ENCODE peak calls at places on chromosomes 4 and X, in seven cellular contexts. J is H1, Q is GM12892, M is SK-N-SH, W is GM12878, H is HepG2, Y is K562. X is an unnamed sample.

GRCh38 chr4:82721819-82722423 is 76.7 kb downstream of the SCD5 start:
- DNase-seq in Y (peak; percentile 47), J (no peak), H (peak; percentile 30), W (no peak), Q (no peak), M (peak; percentile 64), X (peak; percentile 26)

GRCh38 chr4:186953601-186954260 is 230.1 kb upstream of the FAT1 start:
- DNase-seq in M (no peak), Y (no peak), H (no peak), Q (no peak), W (no peak), J (no peak), X (no peak)

GRCh38 chr4:101284546-101284945 is 62.8 kb downstream of the PPP3CA start:
- DNase-seq in W (no peak), J (no peak), Y (no peak), Q (no peak), M (no peak), H (no peak), X (no peak)

GRCh38 chr4:151887151-151887815 is 126.5 kb upstream of the GATB start:
- DNase-seq in J (no peak), M (no peak), W (peak; percentile 87), Q (no peak), Y (no peak), H (no peak), X (no peak)

GRCh38 chr4:28682872-28683271 is 1822.2 kb downstream of the STIM2 start:
- DNase-seq in Q (no peak), J (peak; percentile 33), H (no peak), M (no peak), Y (no peak), W (no peak), X (no peak)

GRCh38 chr4:137896221-137896737 is 345.9 kb downstream of the SLC7A11 start:
- DNase-seq in M (no peak), J (no peak), Y (no peak), Q (no peak), W (no peak), H (no peak), X (no peak)

GRCh38 chr4:19358015-19358414 is 893.7 kb upstream of the SLIT2 start:
- DNase-seq in H (no peak), Y (no peak), Q (no peak), J (no peak), W (no peak), M (no peak), X (no peak)

GRCh38 chrX:10106801-10107200 is 50.0 kb upstream of the CLCN4 start:
- DNase-seq in M (no peak), J (no peak), W (no peak), H (no peak), Y (no peak), Q (no peak), X (no peak)

GRCh38 chrX:153969904-153970397 is 1.7 kb downstream of the HCFC1 start:
- DNase-seq in Y (peak; percentile 63), M (peak; percentile 59), H (no peak), Q (no peak), W (no peak), J (no peak), X (no peak)

GRCh38 chr4:17155486-17155885 is 257.0 kb upstream of the LDB2 start:
- DNase-seq in M (no peak), H (no peak), W (no peak), J (no peak), Q (no peak), Y (no peak), X (no peak)

GRCh38 chr4:152991361-152991760 is 55.2 kb downstream of the FHDC1 start:
- DNase-seq in H (no peak), Y (no peak), J (no peak), M (no peak), Q (no peak), W (no peak), X (no peak)

GRCh38 chr4:185332575-185333464 is 62.9 kb downstream of the LRP2BP start:
- DNase-seq in M (no peak), Q (no peak), H (peak; percentile 92), Y (no peak), J (no peak), W (peak; percentile 79), X (no peak)

GRCh38 chrX:149374751-149375150 is 130.4 kb downstream of the IDS start:
- DNase-seq in M (no peak), Y (no peak), Q (no peak), H (no peak), J (no peak), W (no peak), X (no peak)

GRCh38 chrX:29852767-29853166 is 362.6 kb upstream of the MAGEB2 start:
- DNase-seq in Q (no peak), M (no peak), H (no peak), Y (no peak), W (no peak), J (no peak), X (no peak)

GRCh38 chrX:39969099-39969825 is 128.5 kb downstream of the BCOR start:
- DNase-seq in M (no peak), Q (no peak), H (no peak), W (no peak), Y (no peak), J (no peak), X (no peak)

GRCh38 chrX:1592128-1592862 is 891 bp downstream of the AKAP17A start:
- DNase-seq in M (peak; percentile 50), J (no peak), Y (peak; percentile 47), H (peak; percentile 25), Q (peak; percentile 74), W (no peak), X (peak; percentile 71)

GRCh38 chr4:101356928-101357327 is 9.6 kb upstream of the PPP3CA start:
- DNase-seq in Y (no peak), W (no peak), Q (no peak), H (peak; percentile 67), M (peak; percentile 8), J (no peak), X (no peak)

GRCh38 chr4:72665376-72665978 is 96.5 kb upstream of the ADAMTS3 start:
- DNase-seq in Y (no peak), J (no peak), H (no peak), W (no peak), Q (no peak), M (no peak), X (no peak)

GRCh38 chr4:72670521-72670920 is 101.5 kb upstream of the ADAMTS3 start:
- DNase-seq in J (no peak), Q (no peak), M (no peak), H (no peak), Y (no peak), W (no peak), X (no peak)

DNA sequence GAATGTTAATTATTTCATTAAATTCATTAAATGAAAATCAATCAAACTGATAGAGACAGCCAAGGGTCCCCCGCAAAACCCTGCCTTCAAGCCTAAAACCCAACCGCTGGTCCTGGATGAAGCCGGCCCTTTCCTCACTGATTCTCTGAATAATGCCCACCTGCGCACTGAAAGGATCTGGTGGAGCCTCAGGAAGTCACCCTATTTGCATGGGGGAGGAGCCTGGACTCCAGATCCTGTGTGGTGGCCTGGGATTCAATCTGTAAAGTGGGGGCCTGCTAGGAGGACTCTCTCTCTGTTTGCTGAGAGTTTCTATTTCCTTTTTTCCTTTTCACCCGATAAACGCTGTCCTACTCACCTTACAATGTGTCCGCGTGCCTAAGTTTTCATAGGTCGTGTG is 97.9 kb upstream of the ADAMTS3 start:
- DNase-seq in M (no peak), W (no peak), H (no peak), J (no peak), Q (no peak), Y (peak; percentile 48), X (no peak)
- TF ChIP-seq TAF1 in M (no peak), W (no peak), H (no peak), J (peak; percentile 52), Q (no peak), Y (no peak), X (no peak)

GRCh38 chr4:84804126-84804525 is 162.4 kb downstream of the WDFY3 start:
- DNase-seq in J (no peak), H (no peak), W (no peak), Q (no peak), Y (no peak), M (no peak), X (no peak)

GRCh38 chr4:84803121-84803520 is 163.4 kb downstream of the WDFY3 start:
- DNase-seq in J (no peak), M (no peak), H (no peak), W (no peak), Q (no peak), Y (no peak), X (no peak)

GRCh38 chr4:84800256-84800655 is 166.2 kb downstream of the WDFY3 start:
- DNase-seq in W (no peak), H (no peak), Q (no peak), M (no peak), Y (no peak), J (no peak), X (no peak)

GRCh38 chr4:84799318-84799717 is 167.2 kb downstream of the WDFY3 start:
- DNase-seq in J (no peak), Y (no peak), Q (no peak), W (no peak), M (no peak), H (no peak), X (no peak)

GRCh38 chr4:84803720-84804119 is 162.8 kb downstream of the WDFY3 start:
- DNase-seq in M (no peak), Q (no peak), J (no peak), H (no peak), W (no peak), Y (no peak), X (no peak)
- TF ChIP-seq TAF1 in M (no peak), Q (no peak), J (no peak), H (no peak), W (no peak), Y (no peak), X (no peak)

GRCh38 chrX:116378961-116379360 is 57.4 kb upstream of the SLC6A14 start:
- DNase-seq in Y (no peak), Q (no peak), H (no peak), M (no peak), W (no peak), J (no peak), X (no peak)

GRCh38 chrX:116379854-116380253 is 56.6 kb upstream of the SLC6A14 start:
- DNase-seq in M (no peak), J (no peak), H (no peak), Q (no peak), W (no peak), Y (no peak), X (no peak)

DNA sequence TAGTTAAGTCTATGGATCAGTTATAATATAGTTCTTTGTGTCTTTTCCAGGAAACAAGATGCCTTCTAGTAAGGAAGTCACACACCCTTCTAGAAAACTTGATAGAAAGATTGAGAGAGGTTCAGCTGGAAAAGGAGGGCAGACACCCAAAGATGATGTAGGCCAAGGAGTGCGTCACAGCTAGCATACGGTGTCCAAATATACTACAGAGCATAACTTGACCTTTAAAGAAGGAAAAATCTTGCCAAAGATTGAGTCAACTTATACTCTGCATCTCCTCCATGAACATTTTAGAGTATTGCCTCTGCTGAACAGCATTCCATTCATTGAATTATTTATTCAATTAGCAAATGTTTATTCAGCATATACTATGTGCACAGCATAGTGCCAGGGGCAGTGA is 52.0 kb upstream of the SLC6A14 start:
- DNase-seq in Q (no peak), M (no peak), J (no peak), W (no peak), Y (no peak), H (no peak), X (no peak)
- TF ChIP-seq TAF1 in Q (no peak), M (no peak), J (no peak), W (no peak), Y (no peak), H (no peak), X (no peak)

DNA sequence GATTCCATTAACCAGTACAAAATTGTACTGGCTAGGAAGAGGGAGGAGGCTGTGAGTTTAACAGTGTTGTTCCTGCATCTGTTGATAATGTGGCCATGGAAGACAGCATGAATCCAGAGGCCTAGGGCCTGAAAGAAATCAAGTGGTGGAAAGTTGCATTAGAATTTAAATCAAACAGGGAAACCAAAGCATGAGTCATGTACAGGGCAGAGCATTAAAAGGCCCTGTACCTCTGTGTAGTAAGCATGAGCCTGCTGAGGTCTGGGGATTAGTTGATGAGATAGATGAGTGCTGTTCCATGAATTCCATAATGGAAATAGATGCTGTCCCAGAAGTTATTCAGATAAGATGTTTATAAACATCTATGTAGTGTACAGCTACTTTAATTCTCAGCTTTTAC is 58.3 kb downstream of the MID1IP1 start:
- DNase-seq in H (no peak), Q (no peak), Y (no peak), W (no peak), M (no peak), J (no peak), X (no peak)
- TF ChIP-seq TAF1 in H (no peak), Q (no peak), Y (no peak), W (no peak), M (no peak), J (no peak), X (no peak)